ENCODE peak calls at places on chromosomes 7 and 10, in seven cellular contexts. F is lower lobe of right lung; X is CD8-positive, alpha-beta memory T cell; O is lung; K is left ventricle myocardium inferior; N is Peyer's patch; C is spleen. Y is an unnamed sample. For H3K9me3, the result is how much of the 10 kb centered on the place peaks cover.

GRCh38 chr7:28093617-28094232 is 86.9 kb downstream of the JAZF1 start:
- DNase-seq in F (peak), X (peak), O (peak), K (peak), N (peak), C (peak), Y (peak)

GRCh38 chr7:13682626-13683025 is 306.8 kb downstream of the ETV1 start:
- DNase-seq in F (no peak), X (no peak), O (no peak), K (no peak), N (no peak), C (no peak), Y (no peak)

GRCh38 chr10:96642973-96643372 is 56.2 kb upstream of the TM9SF3 start:
- DNase-seq in F (peak), X (peak), O (peak), K (peak), N (peak), C (peak), Y (no peak)

GRCh38 chr10:63767512-63767911 is 246.3 kb downstream of the REEP3 start:
- DNase-seq in F (no peak), X (no peak), O (no peak), K (no peak), N (no peak), C (no peak), Y (no peak)

GRCh38 chr10:3217301-3217700 is 44.7 kb upstream of the PITRM1 start:
- DNase-seq in F (no peak), X (no peak), O (no peak), K (no peak), N (no peak), C (no peak), Y (no peak)

GRCh38 chr10:44427479-44427878 is 42.6 kb upstream of the CXCL12 start:
- DNase-seq in F (no peak), X (no peak), O (no peak), K (no peak), N (no peak), C (no peak), Y (no peak)

GRCh38 chr7:29228289-29229011 is 33.9 kb downstream of the CHN2 start:
- DNase-seq in F (no peak), X (no peak), O (no peak), K (no peak), N (peak), C (no peak), Y (no peak)

GRCh38 chr7:46705416-46706255 is 784.6 kb upstream of the IGFBP3 start:
- DNase-seq in F (no peak), X (no peak), O (no peak), K (no peak), N (no peak), C (no peak), Y (no peak)

GRCh38 chr7:81725496-81726117 is 44.2 kb downstream of the HGF start:
- DNase-seq in F (no peak), X (no peak), O (no peak), K (no peak), N (no peak), C (no peak), Y (no peak)

GRCh38 chr7:5665106-5666025 is 116.1 kb downstream of the RNF216 start:
- DNase-seq in F (no peak), X (peak), O (peak), K (peak), N (peak), C (no peak), Y (peak)

GRCh38 chr7:85554294-85554877 is 367.5 kb upstream of the SEMA3D start:
- DNase-seq in F (no peak), X (no peak), O (no peak), K (no peak), N (peak), C (no peak), Y (no peak)

GRCh38 chr10:82128527-82128926 is 253.5 kb downstream of the NRG3 start:
- DNase-seq in F (no peak), X (no peak), O (no peak), K (no peak), N (no peak), C (no peak), Y (no peak)

GRCh38 chr10:10831085-10831484 is 186.6 kb upstream of the CELF2 start:
- DNase-seq in F (peak), X (no peak), O (peak), K (no peak), N (peak), C (no peak), Y (no peak)

GRCh38 chr10:77974396-77975074 is 48.0 kb upstream of the DLG5 start:
- DNase-seq in F (no peak), X (no peak), O (no peak), K (no peak), N (no peak), C (no peak), Y (no peak)

GRCh38 chr7:34165927-34166550 is 260.7 kb downstream of the BMPER start:
- DNase-seq in F (no peak), X (no peak), O (no peak), K (no peak), N (no peak), C (no peak), Y (no peak)

GRCh38 chr7:45413419-45413818 is 160.7 kb upstream of the ADCY1 start:
- DNase-seq in F (no peak), X (no peak), O (no peak), K (no peak), N (no peak), C (no peak), Y (no peak)

GRCh38 chr10:30639946-30640786 is 10.6 kb upstream of the LYZL2 start:
- DNase-seq in F (no peak), X (no peak), O (no peak), K (no peak), N (peak), C (no peak), Y (peak)

GRCh38 chr10:43026039-43026973 is 50.6 kb upstream of the RET start:
- DNase-seq in F (no peak), X (no peak), O (peak), K (no peak), N (no peak), C (peak), Y (no peak)

GRCh38 chr7:79420464-79420863 is 33.0 kb downstream of the MAGI2 start:
- DNase-seq in F (no peak), X (no peak), O (no peak), K (no peak), N (no peak), C (no peak), Y (no peak)

GRCh38 chr10:71999360-72000072 is 35.3 kb downstream of the CHST3 start:
- DNase-seq in F (no peak), X (no peak), O (peak), K (peak), N (peak), C (peak), Y (no peak)

GRCh38 chr10:100009283-100009792 is 409 bp downstream of the DNMBP start:
- DNase-seq in F (peak), X (no peak), O (no peak), K (no peak), N (peak), C (peak), Y (no peak)

GRCh38 chr7:87220734-87221215 is 1.2 kb upstream of the TMEM243 start:
- DNase-seq in F (no peak), X (no peak), O (peak), K (no peak), N (peak), C (no peak), Y (no peak)

GRCh38 chr7:5296627-5297226 is 14.0 kb downstream of the SLC29A4 start:
- DNase-seq in F (peak), X (peak), O (no peak), K (no peak), N (peak), C (peak), Y (peak)

GRCh38 chr10:92751827-92752226 is 62.1 kb downstream of the HHEX start:
- DNase-seq in F (no peak), X (no peak), O (no peak), K (no peak), N (no peak), C (no peak), Y (no peak)

DNA sequence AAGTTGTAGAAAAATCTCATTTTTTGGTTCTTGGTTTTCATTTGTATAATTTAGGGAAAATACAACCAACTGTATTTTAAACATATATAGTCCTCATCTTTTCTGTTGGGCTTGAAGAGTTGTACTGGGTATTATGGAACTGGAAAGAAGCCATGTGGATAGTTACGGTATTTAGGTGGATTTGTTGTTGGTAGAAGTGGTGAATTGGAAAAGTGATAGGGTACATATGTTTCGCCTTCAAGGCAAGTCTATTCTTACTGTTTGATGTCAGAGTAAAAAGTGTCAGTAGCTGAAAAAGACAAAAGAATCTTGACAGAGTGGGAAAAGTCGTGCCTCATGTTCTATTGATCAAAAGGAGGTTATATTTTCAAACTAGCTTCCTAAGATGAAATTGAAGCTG is 64.6 kb downstream of the GBF1 start:
- DNase-seq in F (no peak), X (no peak), O (no peak), K (no peak), N (no peak), C (no peak), Y (no peak)
- H3K27ac ChIP-seq in F (no peak), X (no peak), O (peak), K (peak), N (no peak), C (no peak), Y (no peak)

GRCh38 chr10:107727762-107728317 is 563.3 kb upstream of the SORCS1 start:
- DNase-seq in F (no peak), X (no peak), O (no peak), K (no peak), N (no peak), C (no peak), Y (no peak)
- H3K9me3 ChIP-seq in F (under half), X (under half), O (under half), K (under half), N (under half), C (under half), Y (under half)

GRCh38 chr7:568031-568680 is 48.5 kb upstream of the PDGFA start:
- DNase-seq in F (peak), X (no peak), O (no peak), K (no peak), N (no peak), C (no peak), Y (no peak)
- H3K27ac ChIP-seq in F (no peak), X (no peak), O (no peak), K (peak), N (no peak), C (no peak), Y (no peak)

DNA sequence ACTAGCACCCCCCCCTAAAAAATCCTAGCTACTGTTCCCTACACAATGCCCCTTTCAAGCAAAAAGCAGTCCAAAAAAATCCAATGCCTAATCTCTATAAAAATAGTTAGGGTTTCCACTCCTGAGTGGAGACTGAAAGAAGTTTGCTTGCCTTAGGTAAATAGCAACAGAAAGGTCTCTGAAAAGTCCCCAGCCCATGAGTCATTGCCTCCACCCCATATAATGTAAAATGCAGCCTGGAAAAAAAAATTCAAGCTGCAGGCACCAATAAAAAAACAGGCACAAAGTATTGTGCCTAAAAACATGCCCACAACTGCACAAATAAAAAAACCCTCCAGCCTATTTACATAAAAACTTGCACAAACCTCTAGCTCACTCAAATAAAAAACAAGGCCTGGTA is 47.5 kb downstream of the ZNF680 start:
- DNase-seq in F (no peak), X (no peak), O (no peak), K (no peak), N (no peak), C (no peak), Y (no peak)
- H3K9me3 ChIP-seq in F (half or more), X (under half), O (under half), K (half or more), N (under half), C (half or more), Y (under half)

GRCh38 chr10:69326692-69327091 is 48.4 kb downstream of the HK1 start:
- DNase-seq in F (no peak), X (no peak), O (no peak), K (no peak), N (no peak), C (no peak), Y (no peak)
- H3K27ac ChIP-seq in F (no peak), X (no peak), O (peak), K (peak), N (no peak), C (no peak), Y (no peak)

GRCh38 chr7:146926833-146927232 is 810.2 kb downstream of the CNTNAP2 start:
- DNase-seq in F (no peak), X (no peak), O (no peak), K (no peak), N (no peak), C (no peak), Y (no peak)
- H3K9me3 ChIP-seq in F (under half), X (under half), O (under half), K (under half), N (under half), C (under half), Y (under half)

GRCh38 chr10:102601639-102602038 is 42.6 kb upstream of the TRIM8 start:
- DNase-seq in F (no peak), X (no peak), O (no peak), K (no peak), N (no peak), C (no peak), Y (no peak)
- H3K27ac ChIP-seq in F (peak), X (no peak), O (no peak), K (peak), N (peak), C (peak), Y (no peak)

GRCh38 chr7:158386866-158387820 is 200.5 kb downstream of the PTPRN2 start:
- DNase-seq in F (peak), X (no peak), O (no peak), K (no peak), N (no peak), C (peak), Y (no peak)

GRCh38 chr7:158383665-158384064 is 204.0 kb downstream of the PTPRN2 start:
- DNase-seq in F (no peak), X (no peak), O (no peak), K (no peak), N (no peak), C (no peak), Y (no peak)

GRCh38 chr7:158388072-158388471 is 199.6 kb downstream of the PTPRN2 start:
- DNase-seq in F (peak), X (no peak), O (no peak), K (no peak), N (no peak), C (peak), Y (no peak)

GRCh38 chr7:158384746-158385145 is 202.9 kb downstream of the PTPRN2 start:
- DNase-seq in F (no peak), X (no peak), O (no peak), K (no peak), N (no peak), C (no peak), Y (no peak)

DNA sequence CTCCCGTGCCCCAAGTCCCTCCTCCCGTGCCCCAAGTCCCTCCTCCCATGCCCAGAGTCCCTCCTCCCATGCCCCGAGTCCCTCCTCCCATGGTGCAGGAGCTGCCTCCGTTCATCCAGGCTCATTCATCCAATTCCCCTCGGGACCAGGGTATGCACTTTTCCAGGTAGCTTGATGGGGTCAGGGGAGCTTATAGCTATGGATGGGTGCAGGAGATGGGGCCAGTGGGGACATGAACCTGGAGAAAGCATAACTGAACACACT is 201.3 kb downstream of the PTPRN2 start:
- DNase-seq in F (no peak), X (no peak), O (no peak), K (no peak), N (no peak), C (peak), Y (no peak)
- H3K9me3 ChIP-seq in F (under half), X (under half), O (under half), K (under half), N (under half), C (under half), Y (under half)

GRCh38 chr7:149773446-149774236 is at the start of gene ZNF467:
- DNase-seq in F (peak), X (peak), O (peak), K (peak), N (peak), C (peak), Y (peak)
- H3K27ac ChIP-seq in F (peak), X (peak), O (peak), K (peak), N (peak), C (peak), Y (no peak)